ENCODE peak calls at places on chromosomes 13 and 19, in five cellular contexts. One of them, this sample, is unnamed.

GRCh38 chr13:99197257-99197651 is 3.4 kb upstream of the UBAC2 start:
- DNase-seq in tibial nerve: no peak
- DNase-seq in coronary artery: no peak
- DNase-seq in body of pancreas: no peak
- DNase-seq in kidney epithelial cell: no peak
- DNase-seq in this sample: no peak

GRCh38 chr19:2567580-2567979 is 91.7 kb downstream of the GADD45B start:
- DNase-seq in tibial nerve: no peak
- DNase-seq in body of pancreas: no peak
- DNase-seq in kidney epithelial cell: no peak
- DNase-seq in coronary artery: no peak
- DNase-seq in this sample: no peak

GRCh38 chr19:19595171-19595701 is 23.3 kb downstream of the PBX4 start:
- DNase-seq in kidney epithelial cell: no peak
- DNase-seq in tibial nerve: no peak
- DNase-seq in coronary artery: no peak
- DNase-seq in body of pancreas: no peak
- DNase-seq in this sample: no peak

GRCh38 chr13:76663941-76664340 is 222.3 kb downstream of the KCTD12 start:
- DNase-seq in tibial nerve: no peak
- DNase-seq in coronary artery: no peak
- DNase-seq in body of pancreas: no peak
- DNase-seq in kidney epithelial cell: no peak
- DNase-seq in this sample: no peak

GRCh38 chr19:46487802-46488445 is 7.7 kb downstream of the PNMA8B start:
- DNase-seq in body of pancreas: peak; percentile 80
- DNase-seq in coronary artery: peak; percentile 85
- DNase-seq in kidney epithelial cell: no peak
- DNase-seq in tibial nerve: peak; percentile 67
- DNase-seq in this sample: no peak

GRCh38 chr13:36879218-36879938 is 40.7 kb downstream of the SMAD9 start:
- DNase-seq in tibial nerve: no peak
- DNase-seq in kidney epithelial cell: no peak
- DNase-seq in coronary artery: no peak
- DNase-seq in body of pancreas: no peak
- DNase-seq in this sample: no peak

GRCh38 chr19:43414554-43414953 is at the start of gene TEX101:
- DNase-seq in kidney epithelial cell: no peak
- DNase-seq in tibial nerve: no peak
- DNase-seq in body of pancreas: no peak
- DNase-seq in coronary artery: no peak
- DNase-seq in this sample: no peak

GRCh38 chr13:95556981-95557380 is 4.5 kb downstream of the CLDN10 start:
- DNase-seq in coronary artery: no peak
- DNase-seq in kidney epithelial cell: no peak
- DNase-seq in body of pancreas: no peak
- DNase-seq in tibial nerve: no peak
- DNase-seq in this sample: no peak

GRCh38 chr13:101893021-101893420 is 440.5 kb downstream of the ITGBL1 start:
- DNase-seq in kidney epithelial cell: no peak
- DNase-seq in coronary artery: no peak
- DNase-seq in body of pancreas: no peak
- DNase-seq in tibial nerve: no peak
- DNase-seq in this sample: no peak

GRCh38 chr13:43785681-43786471 is 896 bp downstream of the ENOX1 start:
- DNase-seq in kidney epithelial cell: no peak
- DNase-seq in tibial nerve: peak; percentile 51
- DNase-seq in body of pancreas: peak; percentile 71
- DNase-seq in coronary artery: peak; percentile 80
- DNase-seq in this sample: no peak

GRCh38 chr13:50646070-50646469 is 197.4 kb downstream of the DLEU7 start:
- DNase-seq in body of pancreas: no peak
- DNase-seq in kidney epithelial cell: no peak
- DNase-seq in coronary artery: no peak
- DNase-seq in tibial nerve: no peak
- DNase-seq in this sample: no peak
- H3K4me3 ChIP-seq in body of pancreas: no peak overlapping the region
- H3K4me3 ChIP-seq in kidney epithelial cell: no peak overlapping the region
- H3K4me3 ChIP-seq in coronary artery: no peak overlapping the region
- H3K4me3 ChIP-seq in tibial nerve: no peak overlapping the region
- H3K4me3 ChIP-seq in this sample: no peak overlapping the region

GRCh38 chr19:33293255-33294057 is 8.9 kb downstream of the CEBPA start:
- DNase-seq in body of pancreas: peak; percentile 48
- DNase-seq in kidney epithelial cell: no peak
- DNase-seq in coronary artery: no peak
- DNase-seq in tibial nerve: no peak
- DNase-seq in this sample: no peak
- TF ChIP-seq CTCF in body of pancreas: no peak
- TF ChIP-seq CTCF in kidney epithelial cell: no peak
- TF ChIP-seq CTCF in coronary artery: no peak
- TF ChIP-seq CTCF in tibial nerve: no peak
- TF ChIP-seq CTCF in this sample: no peak

DNA sequence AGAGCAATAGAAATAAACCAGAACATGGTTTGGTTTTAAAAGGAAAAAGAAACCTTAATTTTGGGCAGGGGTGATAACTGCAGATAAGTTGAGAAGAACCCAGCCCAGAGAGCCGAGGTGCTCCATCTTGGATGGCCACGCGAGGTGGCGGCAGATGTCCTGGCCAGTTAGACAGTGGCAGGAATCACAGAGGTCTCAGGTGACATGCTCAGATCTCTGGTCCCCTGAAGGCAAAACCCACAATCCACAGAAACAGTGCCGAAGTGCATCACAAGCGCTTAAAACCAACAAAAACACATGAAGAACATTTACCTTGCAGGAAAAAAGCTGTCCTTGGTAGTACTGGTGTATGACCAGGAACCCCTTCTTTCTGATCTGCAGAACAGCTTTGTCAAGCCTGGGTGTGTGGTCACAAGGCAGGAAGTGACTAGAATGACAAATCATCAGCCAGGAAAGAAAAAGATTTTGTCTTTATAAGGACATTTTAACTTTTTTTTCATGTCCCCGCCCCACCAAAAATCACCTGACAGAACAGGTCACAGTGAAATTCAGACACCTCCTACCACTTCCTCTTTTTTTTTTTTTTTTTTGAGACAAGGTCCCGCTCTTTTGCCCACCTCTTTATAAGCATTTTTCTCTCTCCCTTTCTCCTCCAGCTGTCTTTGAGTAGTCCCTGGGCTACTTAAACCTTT is at the start of gene LCP1:
- DNase-seq in body of pancreas: no peak
- DNase-seq in tibial nerve: no peak
- DNase-seq in coronary artery: no peak
- DNase-seq in kidney epithelial cell: no peak
- DNase-seq in this sample: peak; percentile 97
- H3K4me3 ChIP-seq in body of pancreas: no peak within 1 kb of the TSS
- H3K4me3 ChIP-seq in tibial nerve: peak within 1 kb of the TSS; percentile 49
- H3K4me3 ChIP-seq in coronary artery: peak within 1 kb of the TSS; percentile 47
- H3K4me3 ChIP-seq in kidney epithelial cell: no peak within 1 kb of the TSS
- H3K4me3 ChIP-seq in this sample: peak within 1 kb of the TSS; percentile 92

DNA sequence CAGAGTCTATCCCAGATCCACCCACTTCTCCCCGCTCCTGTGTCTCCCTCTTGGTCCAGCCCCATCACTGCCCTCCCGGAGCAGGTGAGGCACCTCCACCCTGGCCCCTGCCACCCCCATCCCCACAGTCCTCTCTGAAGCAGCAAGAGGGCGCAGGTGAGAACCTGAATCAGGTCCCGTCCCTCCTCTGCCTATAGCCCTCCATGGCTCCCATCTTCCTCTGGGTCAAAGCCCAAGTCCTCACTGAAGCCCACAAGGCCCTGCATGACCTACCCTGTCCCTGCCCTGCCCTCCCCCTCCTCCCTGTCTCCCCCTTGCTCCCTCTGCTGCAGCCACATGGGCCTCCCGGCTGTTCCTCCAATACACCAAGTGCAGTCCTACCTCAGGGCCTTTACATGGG is 10.8 kb upstream of the ZNRF4 start:
- DNase-seq in coronary artery: no peak
- DNase-seq in tibial nerve: no peak
- DNase-seq in kidney epithelial cell: no peak
- DNase-seq in body of pancreas: no peak
- DNase-seq in this sample: no peak
- TF ChIP-seq CTCF in coronary artery: no peak
- TF ChIP-seq CTCF in tibial nerve: no peak
- TF ChIP-seq CTCF in kidney epithelial cell: no peak
- TF ChIP-seq CTCF in body of pancreas: no peak
- TF ChIP-seq CTCF in this sample: no peak

DNA sequence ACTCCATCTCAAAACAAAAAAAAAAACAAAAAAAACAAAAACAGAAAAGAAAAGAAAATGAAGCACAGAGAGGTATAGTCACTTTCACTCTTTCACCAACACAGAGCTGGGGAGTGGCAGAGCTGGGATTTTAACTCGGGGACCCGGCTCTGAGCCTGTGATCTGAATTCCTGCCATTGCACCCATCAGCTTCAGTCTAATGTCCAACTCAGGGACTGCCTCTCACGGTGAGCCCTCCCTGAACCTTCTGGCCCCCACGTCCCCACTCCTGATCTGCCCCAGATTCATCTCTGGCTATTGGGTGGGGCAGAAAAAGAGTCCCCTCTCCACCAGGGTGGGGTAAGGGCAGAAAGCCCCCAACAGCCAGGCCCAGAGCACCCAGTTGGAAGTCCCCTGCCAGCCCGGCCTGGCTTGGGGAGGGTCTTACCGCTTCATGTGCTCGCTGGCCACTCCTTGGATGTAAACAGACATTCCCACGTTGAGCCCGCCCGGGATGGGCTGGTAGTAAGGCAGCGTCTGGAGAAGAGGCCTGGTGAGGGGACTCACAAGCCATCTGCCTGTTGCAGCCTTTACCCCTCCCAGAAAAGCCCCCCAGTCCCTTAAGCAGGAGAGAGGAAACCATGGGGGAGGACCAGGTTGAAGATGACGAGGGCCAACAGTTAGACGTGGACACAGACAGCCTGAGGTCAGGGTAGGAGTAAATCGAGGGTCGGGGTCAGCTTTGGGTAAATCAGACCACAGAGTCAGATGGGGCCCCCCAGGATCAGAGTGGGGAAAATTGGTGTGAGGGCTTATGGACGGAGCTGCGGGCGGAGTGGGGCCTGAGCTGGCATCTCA is 523 bp downstream of the LGALS4 start:
- DNase-seq in body of pancreas: no peak
- DNase-seq in kidney epithelial cell: no peak
- DNase-seq in tibial nerve: no peak
- DNase-seq in coronary artery: no peak
- DNase-seq in this sample: no peak
- H3K4me3 ChIP-seq in body of pancreas: no peak overlapping the region
- H3K4me3 ChIP-seq in kidney epithelial cell: no peak overlapping the region
- H3K4me3 ChIP-seq in tibial nerve: peak overlapping the region; percentile 18
- H3K4me3 ChIP-seq in coronary artery: no peak overlapping the region
- H3K4me3 ChIP-seq in this sample: no peak overlapping the region

GRCh38 chr19:17236831-17237543 is 8.7 kb downstream of the NR2F6 start:
- DNase-seq in kidney epithelial cell: no peak
- DNase-seq in body of pancreas: no peak
- DNase-seq in coronary artery: no peak
- DNase-seq in tibial nerve: no peak
- DNase-seq in this sample: no peak

GRCh38 chr19:17234911-17235617 is 9.0 kb downstream of the OCEL1 start:
- DNase-seq in body of pancreas: peak; percentile 58
- DNase-seq in tibial nerve: no peak
- DNase-seq in coronary artery: no peak
- DNase-seq in kidney epithelial cell: no peak
- DNase-seq in this sample: no peak

GRCh38 chr19:17236414-17236716 is 9.4 kb downstream of the NR2F6 start:
- DNase-seq in tibial nerve: no peak
- DNase-seq in kidney epithelial cell: no peak
- DNase-seq in coronary artery: no peak
- DNase-seq in body of pancreas: no peak
- DNase-seq in this sample: no peak

GRCh38 chr19:17237747-17238706 is 7.7 kb downstream of the NR2F6 start:
- DNase-seq in tibial nerve: no peak
- DNase-seq in body of pancreas: no peak
- DNase-seq in kidney epithelial cell: no peak
- DNase-seq in coronary artery: no peak
- DNase-seq in this sample: no peak

GRCh38 chr19:17235618-17236413 is 9.8 kb downstream of the OCEL1 start:
- DNase-seq in tibial nerve: peak; percentile 54
- DNase-seq in kidney epithelial cell: no peak
- DNase-seq in body of pancreas: peak; percentile 75
- DNase-seq in coronary artery: peak; percentile 70
- DNase-seq in this sample: peak; percentile 30
- TF ChIP-seq CTCF in tibial nerve: peak; percentile 60
- TF ChIP-seq CTCF in kidney epithelial cell: no peak
- TF ChIP-seq CTCF in body of pancreas: peak; percentile 26
- TF ChIP-seq CTCF in coronary artery: peak; percentile 52
- TF ChIP-seq CTCF in this sample: peak; percentile 64

This sample was measured in GM12864.